ENCODE peak calls at places on chromosomes 4 and X, in four cellular contexts. One of them, this sample, is unnamed.

GRCh38 chr4:56907489-56908205 is at the start of gene REST:
- DNase-seq in type B pancreatic cell: peak
- DNase-seq in SW480: peak
- DNase-seq in amniotic epithelial cell: peak
- DNase-seq in this sample: peak

GRCh38 chr4:156999175-156999517 is 27.5 kb upstream of the PDGFC start:
- DNase-seq in type B pancreatic cell: no peak
- DNase-seq in SW480: peak
- DNase-seq in amniotic epithelial cell: peak
- DNase-seq in this sample: no peak

GRCh38 chr4:39255266-39255665 is 72.9 kb downstream of the WDR19 start:
- DNase-seq in type B pancreatic cell: no peak
- DNase-seq in SW480: peak
- DNase-seq in amniotic epithelial cell: peak
- DNase-seq in this sample: no peak

GRCh38 chr4:140450352-140450751 is 22.9 kb upstream of the CLGN start:
- DNase-seq in type B pancreatic cell: no peak
- DNase-seq in SW480: no peak
- DNase-seq in amniotic epithelial cell: no peak
- DNase-seq in this sample: no peak

GRCh38 chrX:119622356-119623232 is 16.4 kb upstream of the NKRF start:
- DNase-seq in type B pancreatic cell: no peak
- DNase-seq in SW480: no peak
- DNase-seq in amniotic epithelial cell: no peak
- DNase-seq in this sample: no peak

GRCh38 chr4:152616804-152617203 is 63.0 kb downstream of the TMEM154 start:
- DNase-seq in type B pancreatic cell: no peak
- DNase-seq in SW480: no peak
- DNase-seq in amniotic epithelial cell: no peak
- DNase-seq in this sample: no peak

GRCh38 chr4:1049591-1049905 is 38.1 kb downstream of the FGFRL1 start:
- DNase-seq in type B pancreatic cell: no peak
- DNase-seq in SW480: no peak
- DNase-seq in amniotic epithelial cell: no peak
- DNase-seq in this sample: no peak

GRCh38 chr4:80196259-80197131 is 808 bp upstream of the PRDM8 start:
- DNase-seq in type B pancreatic cell: no peak
- DNase-seq in SW480: no peak
- DNase-seq in amniotic epithelial cell: no peak
- DNase-seq in this sample: no peak

GRCh38 chr4:184762100-184762499 is 28.2 kb upstream of the CENPU start:
- DNase-seq in type B pancreatic cell: no peak
- DNase-seq in SW480: no peak
- DNase-seq in amniotic epithelial cell: no peak
- DNase-seq in this sample: peak

GRCh38 chr4:119525005-119525749 is 103.4 kb downstream of the PDE5A start:
- DNase-seq in type B pancreatic cell: no peak
- DNase-seq in SW480: no peak
- DNase-seq in amniotic epithelial cell: peak
- DNase-seq in this sample: no peak

GRCh38 chrX:72121381-72121780 is 10.3 kb downstream of the RTL5 start:
- DNase-seq in type B pancreatic cell: no peak
- DNase-seq in SW480: peak
- DNase-seq in amniotic epithelial cell: peak
- DNase-seq in this sample: no peak

GRCh38 chrX:153922932-153923857 is 2.9 kb downstream of the ARHGAP4 start:
- DNase-seq in type B pancreatic cell: no peak
- DNase-seq in SW480: no peak
- DNase-seq in amniotic epithelial cell: peak
- DNase-seq in this sample: no peak

GRCh38 chr4:187992971-187993370 is 2.6 kb upstream of the ZFP42 start:
- DNase-seq in type B pancreatic cell: no peak
- DNase-seq in SW480: no peak
- DNase-seq in amniotic epithelial cell: no peak
- DNase-seq in this sample: no peak

GRCh38 chr4:140937866-140938265 is 181.7 kb upstream of the TBC1D9 start:
- DNase-seq in type B pancreatic cell: no peak
- DNase-seq in SW480: no peak
- DNase-seq in amniotic epithelial cell: peak
- DNase-seq in this sample: no peak

GRCh38 chr4:173200103-173200502 is 31.5 kb downstream of the GALNT7 start:
- DNase-seq in type B pancreatic cell: no peak
- DNase-seq in SW480: no peak
- DNase-seq in amniotic epithelial cell: no peak
- DNase-seq in this sample: no peak

GRCh38 chrX:131778269-131779218 is 234.7 kb downstream of the OR13H1 start:
- DNase-seq in type B pancreatic cell: no peak
- DNase-seq in SW480: no peak
- DNase-seq in amniotic epithelial cell: no peak
- DNase-seq in this sample: peak

GRCh38 chrX:118459494-118459893 is 36.1 kb upstream of the DOCK11 start:
- DNase-seq in type B pancreatic cell: no peak
- DNase-seq in SW480: peak
- DNase-seq in amniotic epithelial cell: peak
- DNase-seq in this sample: no peak

GRCh38 chr4:175071123-175071522 is 153.0 kb downstream of the ADAM29 start:
- DNase-seq in type B pancreatic cell: no peak
- DNase-seq in SW480: no peak
- DNase-seq in amniotic epithelial cell: peak
- DNase-seq in this sample: no peak

GRCh38 chrX:110145854-110146253 is 142.9 kb downstream of the TMEM164 start:
- DNase-seq in type B pancreatic cell: no peak
- DNase-seq in SW480: peak
- DNase-seq in amniotic epithelial cell: no peak
- DNase-seq in this sample: no peak

GRCh38 chrX:153824348-153824747 is 6.0 kb downstream of the PDZD4 start:
- DNase-seq in type B pancreatic cell: no peak
- DNase-seq in SW480: no peak
- DNase-seq in amniotic epithelial cell: no peak
- DNase-seq in this sample: no peak

GRCh38 chr4:90030953-90031352 is 96.2 kb upstream of the CCSER1 start:
- DNase-seq in type B pancreatic cell: no peak
- DNase-seq in SW480: peak
- DNase-seq in amniotic epithelial cell: no peak
- DNase-seq in this sample: no peak

GRCh38 chr4:123649248-123649643 is 252.7 kb downstream of the SPRY1 start:
- DNase-seq in type B pancreatic cell: no peak
- DNase-seq in SW480: no peak
- DNase-seq in amniotic epithelial cell: no peak
- DNase-seq in this sample: no peak

GRCh38 chr4:2194556-2194955 is 47.4 kb downstream of the HAUS3 start:
- DNase-seq in type B pancreatic cell: no peak
- DNase-seq in SW480: no peak
- DNase-seq in amniotic epithelial cell: peak
- DNase-seq in this sample: no peak

GRCh38 chrX:85203461-85203970 is 40.1 kb downstream of the SATL1 start:
- DNase-seq in type B pancreatic cell: no peak
- DNase-seq in SW480: no peak
- DNase-seq in amniotic epithelial cell: no peak
- DNase-seq in this sample: no peak

GRCh38 chr4:121653214-121653613 is 43.6 kb downstream of the ANXA5 start:
- DNase-seq in type B pancreatic cell: no peak
- DNase-seq in SW480: no peak
- DNase-seq in amniotic epithelial cell: no peak
- DNase-seq in this sample: no peak